ENCODE peak calls at places on chromosomes 6 and 20, in seven cellular contexts. O is CD8-positive, alpha-beta T cell; Z is heart right ventricle; H is cardiac muscle cell; G is lower lobe of right lung; R is ovary; A is OCI-LY7. S is an unnamed sample.

GRCh38 chr20:36872857-36873256 is 3.1 kb upstream of the TLDC2 start:
- DNase-seq in O (no peak), Z (peak), H (no peak), G (peak), R (no peak), A (no peak), S (no peak)

GRCh38 chr6:167796668-167797031 is 30.1 kb upstream of the AFDN start:
- DNase-seq in O (no peak), Z (no peak), H (no peak), G (no peak), R (no peak), A (no peak), S (no peak)

GRCh38 chr6:118708055-118708454 is 56.7 kb upstream of the CEP85L start:
- DNase-seq in O (peak), Z (no peak), H (peak), G (no peak), R (no peak), A (peak), S (peak)

GRCh38 chr20:6583134-6583738 is 184.2 kb upstream of the BMP2 start:
- DNase-seq in O (no peak), Z (peak), H (peak), G (peak), R (no peak), A (peak), S (peak)

GRCh38 chr6:155185544-155185943 is 78.3 kb upstream of the CLDN20 start:
- DNase-seq in O (no peak), Z (no peak), H (peak), G (no peak), R (no peak), A (no peak), S (peak)

GRCh38 chr6:30895343-30895742 is 11.0 kb downstream of the DDR1 start:
- DNase-seq in O (no peak), Z (no peak), H (no peak), G (no peak), R (peak), A (no peak), S (no peak)

GRCh38 chr6:84422380-84422968 is 195.0 kb upstream of the CEP162 start:
- DNase-seq in O (no peak), Z (peak), H (peak), G (peak), R (no peak), A (no peak), S (peak)

GRCh38 chr6:150971230-150971629 is 105.7 kb downstream of the MTHFD1L start:
- DNase-seq in O (no peak), Z (no peak), H (no peak), G (no peak), R (no peak), A (no peak), S (no peak)

GRCh38 chr20:2817341-2817726 is 1.2 kb downstream of the TMEM239 start:
- DNase-seq in O (no peak), Z (no peak), H (no peak), G (no peak), R (no peak), A (no peak), S (no peak)

GRCh38 chr6:12385316-12385715 is 95.2 kb downstream of the EDN1 start:
- DNase-seq in O (no peak), Z (no peak), H (no peak), G (no peak), R (no peak), A (no peak), S (no peak)

GRCh38 chr6:141364694-141365093 is 768.0 kb upstream of the GJE1 start:
- DNase-seq in O (no peak), Z (no peak), H (no peak), G (no peak), R (no peak), A (no peak), S (no peak)

GRCh38 chr6:139762587-139763031 is 388.2 kb upstream of the CITED2 start:
- DNase-seq in O (no peak), Z (no peak), H (peak), G (no peak), R (no peak), A (no peak), S (no peak)

GRCh38 chr6:31785475-31785874 is 8.3 kb upstream of the VWA7 start:
- DNase-seq in O (no peak), Z (no peak), H (no peak), G (peak), R (no peak), A (no peak), S (no peak)

GRCh38 chr6:64294034-64294433 is 658.4 kb downstream of the PHF3 start:
- DNase-seq in O (no peak), Z (no peak), H (no peak), G (no peak), R (no peak), A (no peak), S (peak)

GRCh38 chr20:48180637-48181036 is 395.4 kb upstream of the SULF2 start:
- DNase-seq in O (no peak), Z (no peak), H (peak), G (no peak), R (no peak), A (no peak), S (peak)

GRCh38 chr6:12313992-12314589 is 23.9 kb downstream of the EDN1 start:
- DNase-seq in O (no peak), Z (no peak), H (no peak), G (no peak), R (no peak), A (no peak), S (peak)

GRCh38 chr20:50320910-50321796 is 130.5 kb downstream of the CEBPB start:
- DNase-seq in O (no peak), Z (peak), H (peak), G (peak), R (peak), A (no peak), S (peak)
- H3K4me3 ChIP-seq in O (no peak), Z (no peak), H (no peak), G (peak), R (peak), A (no peak), S (peak)

GRCh38 chr20:43191946-43192847 is 2.5 kb upstream of the PTPRT start:
- DNase-seq in O (no peak), Z (no peak), H (peak), G (no peak), R (no peak), A (peak), S (peak)
- TF ChIP-seq CTCF in O (no peak), Z (peak), H (peak), G (peak), R (no peak), A (peak), S (peak)

GRCh38 chr6:116011096-116011401 is 49.6 kb downstream of the FRK start:
- DNase-seq in O (no peak), Z (no peak), H (no peak), G (no peak), R (no peak), A (no peak), S (no peak)

GRCh38 chr6:116011520-116011919 is 49.2 kb downstream of the FRK start:
- DNase-seq in O (no peak), Z (no peak), H (no peak), G (no peak), R (no peak), A (no peak), S (no peak)

GRCh38 chr6:116012966-116013365 is 47.7 kb downstream of the FRK start:
- DNase-seq in O (no peak), Z (no peak), H (no peak), G (no peak), R (no peak), A (no peak), S (peak)

GRCh38 chr6:116010400-116011095 is 50.1 kb downstream of the FRK start:
- DNase-seq in O (peak), Z (peak), H (peak), G (peak), R (peak), A (peak), S (peak)

GRCh38 chr6:116012471-116012949 is 48.2 kb downstream of the FRK start:
- DNase-seq in O (no peak), Z (no peak), H (peak), G (no peak), R (no peak), A (no peak), S (peak)
- H3K4me3 ChIP-seq in O (no peak), Z (no peak), H (no peak), G (no peak), R (no peak), A (no peak), S (no peak)

GRCh38 chr20:52242237-52243230 is 51.0 kb upstream of the ZFP64 start:
- DNase-seq in O (no peak), Z (no peak), H (peak), G (no peak), R (no peak), A (peak), S (peak)
- TF ChIP-seq CTCF in O (peak), Z (peak), H (peak), G (peak), R (peak), A (peak), S (peak)

DNA sequence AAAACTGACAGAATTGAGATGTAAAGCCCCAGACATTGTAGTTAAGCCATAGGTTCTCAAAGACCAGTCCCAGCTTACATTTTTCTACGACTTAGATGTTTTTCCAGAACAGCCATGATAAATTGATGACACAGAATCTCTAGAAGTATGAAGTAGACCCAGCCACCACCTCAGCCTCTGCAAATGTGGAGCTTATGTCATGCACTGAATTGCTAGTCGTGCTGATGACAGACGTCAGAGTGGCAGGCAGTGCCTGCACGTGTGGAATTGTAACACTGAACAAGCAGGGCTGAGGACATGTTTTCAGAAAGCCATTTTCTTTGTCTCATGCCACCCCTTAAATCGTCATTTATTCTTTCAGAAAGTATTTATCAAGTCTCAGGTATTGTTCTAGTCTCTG is 72.4 kb upstream of the TMEM181 start:
- DNase-seq in O (no peak), Z (no peak), H (no peak), G (no peak), R (no peak), A (no peak), S (no peak)
- H3K4me3 ChIP-seq in O (no peak), Z (no peak), H (no peak), G (no peak), R (no peak), A (no peak), S (no peak)

GRCh38 chr6:136783495-136784270 is 8.6 kb downstream of the MAP3K5 start:
- DNase-seq in O (no peak), Z (peak), H (no peak), G (peak), R (no peak), A (peak), S (no peak)
- TF ChIP-seq CTCF in O (no peak), Z (no peak), H (no peak), G (no peak), R (no peak), A (peak), S (no peak)

GRCh38 chr6:144546807-144547206 is 261.7 kb downstream of the UTRN start:
- DNase-seq in O (no peak), Z (no peak), H (no peak), G (no peak), R (no peak), A (no peak), S (no peak)
- H3K4me3 ChIP-seq in O (no peak), Z (no peak), H (no peak), G (no peak), R (no peak), A (no peak), S (no peak)

GRCh38 chr6:56618050-56618449 is 24.6 kb downstream of the DST start:
- DNase-seq in O (no peak), Z (no peak), H (no peak), G (no peak), R (no peak), A (no peak), S (no peak)
- TF ChIP-seq CTCF in O (no peak), Z (no peak), H (no peak), G (no peak), R (no peak), A (peak), S (peak)

DNA sequence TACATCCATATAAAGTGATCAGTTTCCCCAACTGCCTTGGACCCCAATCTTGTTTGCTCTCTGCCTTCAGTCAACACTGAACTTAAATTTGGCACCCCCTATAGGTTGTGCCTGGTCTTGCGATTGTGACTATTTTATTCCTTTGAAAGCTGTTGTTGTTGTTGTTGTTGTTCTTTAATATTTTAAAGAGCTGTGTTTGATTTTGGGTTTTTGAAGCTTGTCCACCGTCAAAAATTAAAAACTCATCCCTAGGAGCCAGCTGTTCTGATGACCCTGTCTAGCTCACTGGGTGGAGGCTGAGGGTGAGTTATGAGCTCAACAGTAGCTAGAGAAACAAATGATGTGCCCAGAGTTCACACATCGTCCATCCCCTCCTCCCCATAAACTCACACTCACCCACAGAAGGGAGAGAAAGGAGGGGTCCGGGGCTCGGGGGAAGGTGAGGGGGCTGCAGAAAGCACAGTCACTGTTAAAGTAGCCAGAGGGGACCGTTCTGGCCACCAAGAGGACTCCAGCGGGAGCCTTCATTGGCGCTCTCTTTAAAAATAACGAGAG is 4.0 kb downstream of the SIM1 start:
- DNase-seq in O (no peak), Z (no peak), H (no peak), G (no peak), R (no peak), A (no peak), S (no peak)
- H3K4me3 ChIP-seq in O (no peak), Z (no peak), H (no peak), G (no peak), R (no peak), A (no peak), S (no peak)

GRCh38 chr6:29752451-29753308 is 29.4 kb downstream of the HLA-F start:
- DNase-seq in O (peak), Z (peak), H (peak), G (peak), R (peak), A (peak), S (peak)
- TF ChIP-seq CTCF in O (peak), Z (peak), H (peak), G (peak), R (peak), A (peak), S (peak)